ENCODE peak calls at places on chromosomes 3 and 15, in four cellular contexts. E is ascending aorta, K is T-helper 2 cell, F is HS-27A. W is an unnamed sample.

GRCh38 chr3:142857056-142857455 is 31.8 kb downstream of the PCOLCE2 start:
- DNase-seq in E (no peak), K (no peak), F (no peak), W (peak; percentile 7)

GRCh38 chr3:183822631-183823030 is 2.7 kb downstream of the MAP6D1 start:
- DNase-seq in E (no peak), K (no peak), F (no peak), W (no peak)

GRCh38 chr15:39976291-39977274 is 42.7 kb downstream of the EIF2AK4 start:
- DNase-seq in E (no peak), K (no peak), F (no peak), W (peak; percentile 51)

GRCh38 chr3:23129817-23130216 is 73.3 kb upstream of the UBE2E2 start:
- DNase-seq in E (no peak), K (no peak), F (no peak), W (no peak)

GRCh38 chr3:122754867-122755835 is 38.5 kb downstream of the HSPBAP1 start:
- DNase-seq in E (no peak), K (no peak), F (no peak), W (peak; percentile 48)

GRCh38 chr3:29764603-29765254 is 483.9 kb downstream of the RBMS3 start:
- DNase-seq in E (no peak), K (no peak), F (peak; percentile 84), W (no peak)

GRCh38 chr3:197499427-197499826 is 56.3 kb downstream of the BDH1 start:
- DNase-seq in E (no peak), K (no peak), F (peak; percentile 75), W (no peak)

GRCh38 chr3:30933478-30934207 is 39.2 kb upstream of the GADL1 start:
- DNase-seq in E (no peak), K (no peak), F (no peak), W (no peak)

GRCh38 chr3:169764164-169764452 is 752 bp downstream of the TERC start:
- DNase-seq in E (no peak), K (no peak), F (no peak), W (no peak)

GRCh38 chr3:148023994-148024393 is 614.8 kb downstream of the ZIC1 start:
- DNase-seq in E (no peak), K (no peak), F (no peak), W (peak; percentile 7)

GRCh38 chr3:151584603-151585002 is 123.7 kb upstream of the IGSF10 start:
- DNase-seq in E (no peak), K (no peak), F (no peak), W (no peak)

GRCh38 chr3:111589303-111590095 is 5.6 kb downstream of the ZBED2 start:
- DNase-seq in E (no peak), K (no peak), F (no peak), W (no peak)

GRCh38 chr3:127794402-127794801 is 27.9 kb downstream of the MGLL start:
- DNase-seq in E (no peak), K (no peak), F (no peak), W (no peak)

GRCh38 chr15:86021281-86022264 is 58.1 kb upstream of the AGBL1 start:
- DNase-seq in E (no peak), K (no peak), F (peak; percentile 88), W (peak; percentile 48)

GRCh38 chr3:183122257-183122932 is 23.1 kb upstream of the MCCC1 start:
- DNase-seq in E (no peak), K (no peak), F (no peak), W (peak; percentile 54)

GRCh38 chr3:134002326-134002725 is 27.4 kb downstream of the SLCO2A1 start:
- DNase-seq in E (no peak), K (no peak), F (no peak), W (no peak)

GRCh38 chr3:56725175-56725574 is 42.1 kb upstream of the TASOR start:
- DNase-seq in E (no peak), K (no peak), F (no peak), W (no peak)

GRCh38 chr3:59809016-59809415 is 759.2 kb upstream of the CFAP20DC start:
- DNase-seq in E (no peak), K (no peak), F (peak; percentile 91), W (no peak)

GRCh38 chr15:70023769-70024491 is 73.8 kb downstream of the TLE3 start:
- DNase-seq in E (peak; percentile 27), K (no peak), F (no peak), W (no peak)

GRCh38 chr3:5754602-5755001 is 567.1 kb downstream of the EDEM1 start:
- DNase-seq in E (no peak), K (no peak), F (no peak), W (no peak)

GRCh38 chr3:186261638-186262037 is 100.4 kb downstream of the DGKG start:
- DNase-seq in E (no peak), K (no peak), F (no peak), W (no peak)

GRCh38 chr3:61894988-61895935 is 333.9 kb downstream of the PTPRG start:
- DNase-seq in E (peak; percentile 33), K (no peak), F (peak; percentile 67), W (peak; percentile 62)

GRCh38 chr3:119643094-119643493 is 17.3 kb downstream of the POPDC2 start:
- DNase-seq in E (no peak), K (no peak), F (no peak), W (no peak)

GRCh38 chr15:85956515-85957275 is 123.0 kb upstream of the AGBL1 start:
- DNase-seq in E (no peak), K (no peak), F (no peak), W (no peak)

GRCh38 chr3:129058441-129059194 is 2.0 kb upstream of the GP9 start:
- DNase-seq in E (no peak), K (no peak), F (no peak), W (no peak)

GRCh38 chr3:25589104-25589782 is 75.5 kb downstream of the TOP2B start:
- DNase-seq in E (no peak), K (no peak), F (no peak), W (no peak)

GRCh38 chr3:14383753-14384152 is 18.7 kb upstream of the SLC6A6 start:
- DNase-seq in E (no peak), K (no peak), F (no peak), W (no peak)

GRCh38 chr15:68749365-68750141 is 71.1 kb downstream of the ANP32A start:
- DNase-seq in E (no peak), K (no peak), F (no peak), W (no peak)

GRCh38 chr15:77836116-77836798 is 203.5 kb upstream of the LINGO1 start:
- DNase-seq in E (no peak), K (no peak), F (no peak), W (peak; percentile 59)

GRCh38 chr15:65791335-65792129 is 561 bp downstream of the DENND4A start:
- DNase-seq in E (no peak), K (peak; percentile 42), F (peak; percentile 30), W (peak; percentile 27)

GRCh38 chr3:93867425-93867824 is 106.3 kb downstream of the PROS1 start:
- DNase-seq in E (no peak), K (no peak), F (no peak), W (no peak)

GRCh38 chr15:43118829-43119228 is 13.0 kb upstream of the UBR1 start:
- DNase-seq in E (no peak), K (no peak), F (no peak), W (no peak)

GRCh38 chr3:76824658-76825310 is 215.1 kb upstream of the ROBO2 start:
- DNase-seq in E (no peak), K (no peak), F (no peak), W (no peak)

GRCh38 chr15:22262613-22263020 is 182.3 kb downstream of the OR4M2 start:
- DNase-seq in E (peak; percentile 33), K (peak; percentile 33), F (no peak), W (no peak)

GRCh38 chr15:89666858-89667705 is 11.8 kb upstream of the KIF7 start:
- DNase-seq in E (no peak), K (no peak), F (no peak), W (no peak)

GRCh38 chr3:182257361-182257760 is 535.9 kb upstream of the ATP11B start:
- DNase-seq in E (no peak), K (no peak), F (no peak), W (no peak)